ENCODE peak calls at places on chromosomes 2 and 18, in four cellular contexts. P, K, D and I are unnamed samples.

GRCh38 chr18:13982136-13982535 is 66.8 kb upstream of the MC2R start:
- DNase-seq in P (no peak), K (peak), D (no peak), I (no peak)

GRCh38 chr2:43082111-43082877 is 144.1 kb downstream of the ZFP36L2 start:
- DNase-seq in D (peak), K (no peak), P (no peak), I (peak)

GRCh38 chr2:98134601-98135000 is 47.6 kb downstream of the VWA3B start:
- DNase-seq in K (no peak), D (no peak), P (no peak), I (no peak)

GRCh38 chr2:218257390-218257981 is 3.3 kb upstream of the GPBAR1 start:
- DNase-seq in K (peak), P (peak), D (no peak), I (no peak)

GRCh38 chr18:5868218-5868904 is 27.0 kb downstream of the TMEM200C start:
- DNase-seq in P (peak), K (peak), D (no peak), I (peak)

GRCh38 chr2:100321181-100321880 is 970 bp downstream of the LONRF2 start:
- DNase-seq in P (peak), D (no peak), K (peak), I (no peak)

GRCh38 chr2:126359494-126359893 is 296.5 kb upstream of the GYPC start:
- DNase-seq in P (peak), D (no peak), K (peak), I (no peak)

GRCh38 chr2:3282056-3282998 is 95.3 kb downstream of the EIPR1 start:
- DNase-seq in D (peak), P (no peak), K (no peak), I (no peak)

GRCh38 chr2:218435003-218435982 is 16.4 kb downstream of the VIL1 start:
- DNase-seq in K (peak), P (no peak), D (no peak), I (no peak)

GRCh38 chr2:10276481-10277292 is 26.0 kb upstream of the HPCAL1 start:
- DNase-seq in K (no peak), P (no peak), D (peak), I (no peak)

GRCh38 chr18:63505566-63506335 is 29.0 kb downstream of the SERPINB5 start:
- DNase-seq in K (peak), P (peak), D (no peak), I (no peak)

GRCh38 chr2:28326469-28326805 is 66.2 kb upstream of the FOSL2 start:
- DNase-seq in D (no peak), P (no peak), K (no peak), I (no peak)

GRCh38 chr2:133420748-133421147 is 147.5 kb downstream of the NCKAP5 start:
- DNase-seq in K (no peak), P (no peak), D (no peak), I (no peak)

GRCh38 chr2:128374711-128375413 is 56.2 kb upstream of the HS6ST1 start:
- DNase-seq in D (no peak), P (no peak), K (no peak), I (no peak)

GRCh38 chr18:26655614-26656400 is 107.5 kb upstream of the KCTD1 start:
- DNase-seq in P (no peak), K (peak), D (peak), I (no peak)

GRCh38 chr2:26346454-26347053 is at the start of gene ADGRF3:
- DNase-seq in D (peak), P (peak), K (peak), I (no peak)

GRCh38 chr2:120442923-120443571 is 97.1 kb downstream of the INHBB start:
- DNase-seq in D (peak), P (no peak), K (peak), I (no peak)

GRCh38 chr2:196927318-196928225 is 1.1 kb upstream of the PGAP1 start:
- DNase-seq in D (no peak), K (peak), P (peak), I (no peak)

GRCh38 chr18:33231474-33232317 is 208.8 kb downstream of the CCDC178 start:
- DNase-seq in P (peak), D (peak), K (peak), I (peak)

GRCh38 chr2:108870069-108870644 is 83.6 kb downstream of the CCDC138 start:
- DNase-seq in D (no peak), P (no peak), K (no peak), I (no peak)

GRCh38 chr18:42828881-42829280 is 286.6 kb downstream of the RIT2 start:
- DNase-seq in K (no peak), D (no peak), P (no peak), I (no peak)

GRCh38 chr2:10285578-10286198 is 17.0 kb upstream of the HPCAL1 start:
- DNase-seq in K (no peak), D (no peak), P (no peak), I (no peak)

GRCh38 chr2:133586978-133587377 is 18.7 kb upstream of the NCKAP5 start:
- DNase-seq in K (no peak), P (no peak), D (no peak), I (no peak)

GRCh38 chr18:63111549-63112402 is 207.8 kb downstream of the BCL2 start:
- DNase-seq in D (no peak), K (no peak), P (no peak), I (no peak)

GRCh38 chr2:70767699-70768584 is at the start of gene ADD2:
- DNase-seq in D (no peak), P (peak), K (peak), I (no peak)

GRCh38 chr2:43268066-43268971 is 41.9 kb upstream of the ZFP36L2 start:
- DNase-seq in P (no peak), K (no peak), D (no peak), I (no peak)

GRCh38 chr2:33034784-33035183 is 88.0 kb downstream of the LTBP1 start:
- DNase-seq in P (no peak), D (no peak), K (no peak), I (no peak)

GRCh38 chr2:30689496-30690125 is 117.6 kb downstream of the CAPN13 start:
- DNase-seq in K (no peak), P (no peak), D (no peak), I (no peak)

GRCh38 chr2:15980605-15981098 is 40.3 kb downstream of the MYCN start:
- DNase-seq in P (no peak), K (peak), D (no peak), I (no peak)

GRCh38 chr2:1613078-1613445 is 131.3 kb downstream of the PXDN start:
- DNase-seq in P (no peak), D (peak), K (no peak), I (no peak)

GRCh38 chr2:238247002-238247822 is 7.4 kb upstream of the HES6 start:
- DNase-seq in P (no peak), K (no peak), D (peak), I (no peak)

GRCh38 chr2:191705084-191705483 is 27.1 kb downstream of the NABP1 start:
- DNase-seq in P (no peak), K (no peak), D (no peak), I (no peak)

GRCh38 chr2:174013310-174013751 is 48.2 kb upstream of the SP3 start:
- DNase-seq in P (no peak), K (peak), D (no peak), I (no peak)

GRCh38 chr18:22703883-22704626 is 229.1 kb upstream of the RBBP8 start:
- DNase-seq in K (peak), D (no peak), P (peak), I (no peak)

GRCh38 chr18:50805732-50806131 is 14.1 kb downstream of the MRO start:
- DNase-seq in D (no peak), K (no peak), P (no peak), I (no peak)

GRCh38 chr18:58541137-58541788 is 87.6 kb downstream of the ALPK2 start:
- DNase-seq in K (peak), P (no peak), D (no peak), I (no peak)

GRCh38 chr2:99662761-99663341 is 173.0 kb upstream of the REV1 start:
- DNase-seq in P (no peak), K (no peak), D (no peak), I (peak)